ENCODE peak calls at places on chromosomes 11 and 22, in four cellular contexts. One of them, this sample, is unnamed.

GRCh38 chr11:45022294-45023064 is 71.8 kb upstream of the TP53I11 start:
- DNase-seq in K562: no peak
- DNase-seq in GM12878: no peak
- DNase-seq in HepG2: no peak
- DNase-seq in this sample: no peak

GRCh38 chr11:64156235-64157011 is 9.5 kb downstream of the MACROD1 start:
- DNase-seq in K562: no peak
- DNase-seq in GM12878: no peak
- DNase-seq in HepG2: peak; percentile 55
- DNase-seq in this sample: no peak

GRCh38 chr11:112724194-112724790 is 236.9 kb upstream of the NCAM1 start:
- DNase-seq in K562: no peak
- DNase-seq in GM12878: no peak
- DNase-seq in HepG2: no peak
- DNase-seq in this sample: no peak

GRCh38 chr11:130381317-130381716 is 47.1 kb downstream of the ADAMTS8 start:
- DNase-seq in K562: no peak
- DNase-seq in GM12878: no peak
- DNase-seq in HepG2: no peak
- DNase-seq in this sample: no peak

GRCh38 chr11:46367244-46367915 is 14.1 kb upstream of the MDK start:
- DNase-seq in K562: peak; percentile 63
- DNase-seq in GM12878: no peak
- DNase-seq in HepG2: peak; percentile 25
- DNase-seq in this sample: peak; percentile 46

GRCh38 chr11:88103337-88104206 is 71.7 kb downstream of the RAB38 start:
- DNase-seq in K562: peak; percentile 60
- DNase-seq in GM12878: peak; percentile 53
- DNase-seq in HepG2: peak; percentile 52
- DNase-seq in this sample: peak; percentile 58

GRCh38 chr11:66100272-66101037 is 30.4 kb downstream of the PACS1 start:
- DNase-seq in K562: no peak
- DNase-seq in GM12878: no peak
- DNase-seq in HepG2: no peak
- DNase-seq in this sample: peak; percentile 59

GRCh38 chr11:103359221-103359620 is 250.0 kb downstream of the DYNC2H1 start:
- DNase-seq in K562: no peak
- DNase-seq in GM12878: no peak
- DNase-seq in HepG2: peak; percentile 20
- DNase-seq in this sample: no peak

GRCh38 chr22:50270302-50271010 is at the start of gene MAPK11:
- DNase-seq in K562: peak; percentile 70
- DNase-seq in GM12878: no peak
- DNase-seq in HepG2: peak; percentile 47
- DNase-seq in this sample: no peak

GRCh38 chr11:103587951-103588788 is 448.3 kb upstream of the DDI1 start:
- DNase-seq in K562: no peak
- DNase-seq in GM12878: no peak
- DNase-seq in HepG2: no peak
- DNase-seq in this sample: no peak

GRCh38 chr11:61966673-61967176 is 709 bp downstream of the FTH1 start:
- DNase-seq in K562: peak; percentile 81
- DNase-seq in GM12878: no peak
- DNase-seq in HepG2: no peak
- DNase-seq in this sample: peak; percentile 51

GRCh38 chr11:125956371-125956770 is 10.5 kb downstream of the VSIG10L2 start:
- DNase-seq in K562: no peak
- DNase-seq in GM12878: no peak
- DNase-seq in HepG2: no peak
- DNase-seq in this sample: no peak

GRCh38 chr11:47460571-47461235 is 11.8 kb upstream of the RAPSN start:
- DNase-seq in K562: no peak
- DNase-seq in GM12878: no peak
- DNase-seq in HepG2: no peak
- DNase-seq in this sample: no peak

GRCh38 chr22:43338766-43339345 is 4.3 kb downstream of the SCUBE1 start:
- DNase-seq in K562: no peak
- DNase-seq in GM12878: no peak
- DNase-seq in HepG2: no peak
- DNase-seq in this sample: no peak

GRCh38 chr11:57457643-57458023 is 2.7 kb upstream of the RTN4RL2 start:
- DNase-seq in K562: no peak
- DNase-seq in GM12878: no peak
- DNase-seq in HepG2: no peak
- DNase-seq in this sample: no peak

GRCh38 chr11:11747570-11747969 is 94.2 kb upstream of the USP47 start:
- DNase-seq in K562: no peak
- DNase-seq in GM12878: no peak
- DNase-seq in HepG2: no peak
- DNase-seq in this sample: no peak

GRCh38 chr22:22429374-22430108 is 79.0 kb downstream of the ZNF280B start:
- DNase-seq in K562: no peak
- DNase-seq in GM12878: no peak
- DNase-seq in HepG2: no peak
- DNase-seq in this sample: no peak

GRCh38 chr11:70608568-70609314 is 210.4 kb downstream of the CTTN start:
- DNase-seq in K562: no peak
- DNase-seq in GM12878: no peak
- DNase-seq in HepG2: no peak
- DNase-seq in this sample: no peak

GRCh38 chr11:110251837-110252236 is 44.6 kb downstream of the RDX start:
- DNase-seq in K562: no peak
- DNase-seq in GM12878: no peak
- DNase-seq in HepG2: no peak
- DNase-seq in this sample: peak; percentile 31

GRCh38 chr11:88603499-88603898 is 266.0 kb upstream of the CTSC start:
- DNase-seq in K562: no peak
- DNase-seq in GM12878: no peak
- DNase-seq in HepG2: no peak
- DNase-seq in this sample: no peak

GRCh38 chr11:120853435-120853834 is 170.5 kb upstream of the TBCEL start:
- DNase-seq in K562: no peak
- DNase-seq in GM12878: no peak
- DNase-seq in HepG2: no peak
- DNase-seq in this sample: no peak

GRCh38 chr22:22520020-22520656 is at the start of gene ZNF280A:
- DNase-seq in K562: peak; percentile 99
- DNase-seq in GM12878: no peak
- DNase-seq in HepG2: peak; percentile 94
- DNase-seq in this sample: peak; percentile 67

GRCh38 chr11:133509924-133510697 is 22.2 kb downstream of the OPCML start:
- DNase-seq in K562: no peak
- DNase-seq in GM12878: no peak
- DNase-seq in HepG2: no peak
- DNase-seq in this sample: no peak

GRCh38 chr22:26949193-26949592 is 291.8 kb downstream of the MIAT start:
- DNase-seq in K562: no peak
- DNase-seq in GM12878: no peak
- DNase-seq in HepG2: no peak
- DNase-seq in this sample: no peak

DNA sequence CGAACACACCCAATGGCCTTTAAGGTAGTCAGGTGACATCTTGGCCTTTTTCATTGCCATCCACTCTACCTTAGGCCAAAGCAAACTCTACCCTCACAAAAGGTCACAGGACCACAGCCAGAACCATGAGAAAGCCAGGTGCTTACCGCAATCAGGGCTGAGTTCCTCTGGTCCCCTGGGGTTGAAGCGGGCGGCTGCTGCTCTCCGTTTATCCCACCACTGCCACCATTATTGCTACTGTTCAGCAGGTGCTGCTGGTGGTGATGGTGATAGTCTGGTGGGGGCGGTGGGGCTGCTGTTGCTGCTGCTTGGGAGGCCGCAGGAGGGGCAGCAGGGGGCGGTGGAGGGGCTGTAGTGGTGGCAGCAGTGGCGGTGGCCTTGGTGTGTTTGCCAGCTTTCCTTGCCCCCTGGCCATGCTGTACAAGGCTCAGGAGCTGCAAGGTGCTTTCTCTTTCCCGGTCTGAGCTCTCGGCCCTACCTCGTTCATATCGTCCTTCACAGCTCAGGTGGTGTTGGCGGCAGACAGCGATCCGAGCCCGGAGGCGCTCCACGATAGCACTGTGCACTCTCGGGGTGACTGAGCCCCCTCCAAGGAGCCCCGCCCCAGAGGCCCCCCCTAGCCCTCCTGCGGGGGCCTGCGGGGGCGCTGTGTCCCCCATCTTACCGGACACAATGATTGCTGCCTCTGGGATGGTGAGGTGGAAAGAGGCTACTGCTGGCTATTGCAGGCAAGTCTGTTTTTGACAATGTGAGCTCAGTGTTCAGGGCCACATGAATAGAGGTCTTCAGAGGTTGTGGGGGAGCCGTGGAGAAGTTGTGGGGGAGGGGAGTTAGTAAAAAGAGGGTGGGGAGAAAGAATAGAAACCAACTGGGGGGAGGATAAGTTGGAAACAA is 1.5 kb downstream of the MAML2 start:
- DNase-seq in K562: peak; percentile 76
- DNase-seq in GM12878: no peak
- DNase-seq in HepG2: peak; percentile 44
- DNase-seq in this sample: no peak
- TF ChIP-seq CHD4 in K562: no peak
- TF ChIP-seq CHD4 in GM12878: no peak
- TF ChIP-seq CHD4 in HepG2: no peak
- TF ChIP-seq CHD4 in this sample: no peak

GRCh38 chr11:59336931-59337330 is 21.8 kb upstream of the OR5AN1 start:
- DNase-seq in K562: no peak
- DNase-seq in GM12878: no peak
- DNase-seq in HepG2: no peak
- DNase-seq in this sample: no peak

DNA sequence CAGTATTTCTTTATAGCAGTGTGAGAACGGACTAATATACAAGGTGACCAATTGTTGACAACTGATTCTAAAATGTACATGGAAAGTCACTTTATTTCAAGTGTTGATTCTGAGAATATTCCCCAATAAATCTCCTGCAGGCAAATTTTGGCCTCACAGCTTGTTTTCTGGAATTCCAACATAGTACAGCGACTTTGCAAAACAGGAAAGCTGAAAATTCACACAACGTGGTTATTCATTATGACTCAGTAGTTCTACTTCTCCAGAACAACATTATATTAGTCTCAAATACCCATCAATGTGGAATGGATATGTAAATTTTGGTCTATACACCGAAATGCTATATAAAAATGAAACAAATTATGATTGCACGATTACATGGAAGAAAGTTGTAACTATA is 22.5 kb upstream of the OR5AN1 start:
- DNase-seq in K562: no peak
- DNase-seq in GM12878: no peak
- DNase-seq in HepG2: no peak
- DNase-seq in this sample: no peak
- TF ChIP-seq CHD4 in K562: no peak
- TF ChIP-seq CHD4 in GM12878: no peak
- TF ChIP-seq CHD4 in HepG2: no peak
- TF ChIP-seq CHD4 in this sample: no peak

GRCh38 chr11:118820412-118821357 is 29.7 kb upstream of the DDX6 start:
- DNase-seq in K562: no peak
- DNase-seq in GM12878: peak; percentile 99
- DNase-seq in HepG2: no peak
- DNase-seq in this sample: no peak
- TF ChIP-seq CHD4 in K562: no peak
- TF ChIP-seq CHD4 in GM12878: no peak
- TF ChIP-seq CHD4 in HepG2: no peak
- TF ChIP-seq CHD4 in this sample: no peak

GRCh38 chr11:72583616-72584292 is 90.5 kb downstream of the PDE2A start:
- DNase-seq in K562: no peak
- DNase-seq in GM12878: no peak
- DNase-seq in HepG2: no peak
- DNase-seq in this sample: no peak
- TF ChIP-seq CHD4 in K562: no peak
- TF ChIP-seq CHD4 in GM12878: no peak
- TF ChIP-seq CHD4 in HepG2: no peak
- TF ChIP-seq CHD4 in this sample: no peak

GRCh38 chr11:17736921-17737817 is 2.6 kb downstream of the KCNC1 start:
- DNase-seq in K562: no peak
- DNase-seq in GM12878: no peak
- DNase-seq in HepG2: no peak
- DNase-seq in this sample: no peak

GRCh38 chr11:17735823-17736772 is 1.5 kb downstream of the KCNC1 start:
- DNase-seq in K562: no peak
- DNase-seq in GM12878: no peak
- DNase-seq in HepG2: no peak
- DNase-seq in this sample: no peak

GRCh38 chr11:17734986-17735822 is 623 bp downstream of the KCNC1 start:
- DNase-seq in K562: peak; percentile 62
- DNase-seq in GM12878: no peak
- DNase-seq in HepG2: peak; percentile 33
- DNase-seq in this sample: peak; percentile 44

GRCh38 chr11:17733261-17733660 is 1.3 kb upstream of the KCNC1 start:
- DNase-seq in K562: no peak
- DNase-seq in GM12878: no peak
- DNase-seq in HepG2: no peak
- DNase-seq in this sample: no peak

GRCh38 chr11:17734418-17734911 is at the start of gene KCNC1:
- DNase-seq in K562: peak; percentile 21
- DNase-seq in GM12878: no peak
- DNase-seq in HepG2: no peak
- DNase-seq in this sample: peak; percentile 52
- TF ChIP-seq CHD4 in K562: no peak
- TF ChIP-seq CHD4 in GM12878: no peak
- TF ChIP-seq CHD4 in HepG2: no peak
- TF ChIP-seq CHD4 in this sample: no peak

DNA sequence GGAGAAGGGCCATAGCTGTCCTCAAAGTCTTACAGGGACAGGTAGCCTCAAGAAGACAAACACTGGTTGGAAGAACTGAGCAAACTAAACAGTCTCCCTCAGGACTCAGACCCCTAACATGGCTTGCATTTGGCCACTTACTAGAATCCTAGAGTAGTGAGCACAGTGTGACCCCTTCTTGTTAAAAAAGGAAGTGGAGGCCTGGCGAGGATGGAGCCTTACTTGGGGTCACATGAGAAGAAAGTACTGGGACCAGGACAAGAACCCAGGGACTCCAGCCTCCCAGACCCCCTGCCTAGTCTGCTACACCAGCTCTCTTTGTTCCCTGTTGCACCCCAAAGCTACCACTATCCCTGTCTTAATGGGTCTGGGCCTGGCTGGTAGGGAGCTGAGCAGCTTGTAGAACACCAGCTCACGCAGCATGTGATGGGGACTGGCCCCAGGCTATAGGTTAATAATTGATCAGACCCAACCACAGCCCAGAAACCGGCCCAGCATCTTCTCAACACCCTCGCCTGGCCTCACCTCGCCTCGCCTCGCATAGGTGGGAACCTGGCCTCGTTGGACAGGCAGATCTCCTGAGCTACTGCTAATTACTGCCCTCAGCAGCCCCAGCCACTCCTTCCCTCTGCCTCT is 17.6 kb downstream of the DGAT2 start:
- DNase-seq in K562: no peak
- DNase-seq in GM12878: no peak
- DNase-seq in HepG2: peak; percentile 58
- DNase-seq in this sample: no peak
- TF ChIP-seq CHD4 in K562: no peak
- TF ChIP-seq CHD4 in GM12878: no peak
- TF ChIP-seq CHD4 in HepG2: no peak
- TF ChIP-seq CHD4 in this sample: no peak

This sample was measured in A549.